ENCODE peak calls at places on chromosomes 12 and 14, in five cellular contexts. T, Y, P, K and O are unnamed samples.
A peak's percentile ranks its signal among the peaks of the same experiment; 100 is the strongest.

GRCh38 chr12:71641390-71641789 is 22.3 kb downstream of the ZFC3H1 start:
- DNase-seq in T (peak; percentile 78), Y (no peak), P (no peak), K (peak; percentile 53), O (no peak)

GRCh38 chr14:92692822-92693226 is 55.6 kb downstream of the LGMN start:
- DNase-seq in T (no peak), Y (peak; percentile 88), P (no peak), K (no peak), O (no peak)

GRCh38 chr12:98232753-98233385 is 282.5 kb upstream of the TMPO start:
- DNase-seq in T (no peak), Y (no peak), P (no peak), K (no peak), O (no peak)

GRCh38 chr12:69070319-69071090 is 137.5 kb upstream of the CPM start:
- DNase-seq in T (peak; percentile 71), Y (peak; percentile 51), P (peak; percentile 63), K (peak; percentile 76), O (peak; percentile 61)

GRCh38 chr14:21213652-21214051 is 55.6 kb downstream of the HNRNPC start:
- DNase-seq in T (no peak), Y (no peak), P (no peak), K (no peak), O (no peak)

GRCh38 chr14:101730626-101731186 is 30.8 kb upstream of the PPP2R5C start:
- DNase-seq in T (no peak), Y (no peak), P (no peak), K (no peak), O (no peak)

GRCh38 chr12:9244894-9245293 is 36.7 kb upstream of the PZP start:
- DNase-seq in T (no peak), Y (no peak), P (no peak), K (no peak), O (no peak)

GRCh38 chr14:65824285-65824977 is 411.9 kb downstream of the FUT8 start:
- DNase-seq in T (peak; percentile 84), Y (peak; percentile 31), P (peak; percentile 53), K (peak; percentile 64), O (peak; percentile 38)